ENCODE peak calls at places on chromosomes 13 and 19, in eight cellular contexts. Q is iris pigment epithelial cell; Z is IMR-90; I is fibroblast of lung; B is hepatic stellate cell; U is stimulated activated CD4-positive, alpha-beta T cell treated with anti-CD3 and anti-CD28 coated beads, TNF-alpha, amount 100 ng/mL, for 4 hours; K is midbrain; T is GM04504. E is an unnamed sample.

GRCh38 chr13:40790232-40790631 is 821 bp downstream of the SLC25A15 start:
- DNase-seq in Q (no peak), Z (no peak), I (no peak), B (no peak), U (no peak), K (no peak), T (no peak), E (no peak)

GRCh38 chr13:33110713-33111413 is 94.6 kb downstream of the KL start:
- DNase-seq in Q (peak), Z (peak), I (peak), B (no peak), U (no peak), K (peak), T (no peak), E (no peak)

GRCh38 chr13:101398191-101398590 is 18.1 kb downstream of the NALCN start:
- DNase-seq in Q (peak), Z (peak), I (peak), B (peak), U (no peak), K (no peak), T (no peak), E (no peak)

GRCh38 chr19:55178781-55179569 is 1.1 kb downstream of the SYT5 start:
- DNase-seq in Q (peak), Z (peak), I (peak), B (peak), U (peak), K (peak), T (peak), E (peak)

GRCh38 chr13:106063591-106064308 is 471.7 kb downstream of the EFNB2 start:
- DNase-seq in Q (peak), Z (peak), I (peak), B (peak), U (no peak), K (no peak), T (peak), E (no peak)

GRCh38 chr13:30421093-30422055 is 919 bp upstream of the UBE2L5 start:
- DNase-seq in Q (peak), Z (peak), I (peak), B (peak), U (no peak), K (peak), T (peak), E (peak)

GRCh38 chr19:48636859-48637448 is at the start of gene DBP:
- DNase-seq in Q (no peak), Z (no peak), I (no peak), B (peak), U (no peak), K (no peak), T (no peak), E (no peak)

GRCh38 chr19:3411636-3412035 is 45.3 kb downstream of the NFIC start:
- DNase-seq in Q (no peak), Z (no peak), I (no peak), B (no peak), U (no peak), K (no peak), T (no peak), E (no peak)

GRCh38 chr13:94674609-94675348 is 37.6 kb downstream of the SOX21 start:
- DNase-seq in Q (peak), Z (peak), I (peak), B (no peak), U (no peak), K (peak), T (no peak), E (peak)